ENCODE peak calls at places on chromosomes 2 and 18, in four cellular contexts. One of them, this sample, is unnamed.

GRCh38 chr2:23385351-23385747 is 370 bp downstream of the KLHL29 start:
- DNase-seq in HCT116: no peak
- DNase-seq in HepG2: no peak
- DNase-seq in H1: no peak
- DNase-seq in this sample: no peak

GRCh38 chr2:225120175-225120574 is 77.9 kb upstream of the DOCK10 start:
- DNase-seq in HCT116: no peak
- DNase-seq in HepG2: no peak
- DNase-seq in H1: no peak
- DNase-seq in this sample: no peak

GRCh38 chr2:13818002-13818401 is 814.5 kb upstream of the LRATD1 start:
- DNase-seq in HCT116: no peak
- DNase-seq in HepG2: no peak
- DNase-seq in H1: no peak
- DNase-seq in this sample: no peak

GRCh38 chr2:30239308-30240161 is 8.2 kb downstream of the LBH start:
- DNase-seq in HCT116: peak
- DNase-seq in HepG2: peak
- DNase-seq in H1: no peak
- DNase-seq in this sample: peak

GRCh38 chr2:61590214-61590613 is 52.1 kb upstream of the XPO1 start:
- DNase-seq in HCT116: no peak
- DNase-seq in HepG2: no peak
- DNase-seq in H1: no peak
- DNase-seq in this sample: no peak

GRCh38 chr2:128593518-128594272 is 275.0 kb upstream of the HS6ST1 start:
- DNase-seq in HCT116: no peak
- DNase-seq in HepG2: no peak
- DNase-seq in H1: no peak
- DNase-seq in this sample: no peak

GRCh38 chr2:231312066-231312465 is 83.4 kb upstream of the B3GNT7 start:
- DNase-seq in HCT116: no peak
- DNase-seq in HepG2: no peak
- DNase-seq in H1: no peak
- DNase-seq in this sample: no peak

GRCh38 chr2:24245986-24246779 is 71.3 kb downstream of the FAM228A start:
- DNase-seq in HCT116: no peak
- DNase-seq in HepG2: no peak
- DNase-seq in H1: no peak
- DNase-seq in this sample: no peak

GRCh38 chr2:72696559-72696958 is 129.3 kb downstream of the EXOC6B start:
- DNase-seq in HCT116: no peak
- DNase-seq in HepG2: no peak
- DNase-seq in H1: no peak
- DNase-seq in this sample: no peak

GRCh38 chr2:40329739-40330047 is 122.2 kb downstream of the SLC8A1 start:
- DNase-seq in HCT116: no peak
- DNase-seq in HepG2: no peak
- DNase-seq in H1: no peak
- DNase-seq in this sample: no peak

GRCh38 chr2:230932556-230933511 is 7.8 kb upstream of the GPR55 start:
- DNase-seq in HCT116: no peak
- DNase-seq in HepG2: no peak
- DNase-seq in H1: no peak
- DNase-seq in this sample: no peak

GRCh38 chr18:74951165-74951760 is 257.7 kb downstream of the PTGR3 start:
- DNase-seq in HCT116: no peak
- DNase-seq in HepG2: peak
- DNase-seq in H1: no peak
- DNase-seq in this sample: no peak

GRCh38 chr2:99864561-99865216 is 277.7 kb downstream of the AFF3 start:
- DNase-seq in HCT116: no peak
- DNase-seq in HepG2: no peak
- DNase-seq in H1: no peak
- DNase-seq in this sample: no peak

GRCh38 chr2:54708584-54709340 is 14.7 kb upstream of the EML6 start:
- DNase-seq in HCT116: no peak
- DNase-seq in HepG2: no peak
- DNase-seq in H1: no peak
- DNase-seq in this sample: no peak

GRCh38 chr2:200787351-200788128 is 24.2 kb upstream of the BZW1 start:
- DNase-seq in HCT116: no peak
- DNase-seq in HepG2: no peak
- DNase-seq in H1: no peak
- DNase-seq in this sample: no peak

GRCh38 chr2:171319164-171319810 is 114.5 kb downstream of the METTL8 start:
- DNase-seq in HCT116: no peak
- DNase-seq in HepG2: no peak
- DNase-seq in H1: no peak
- DNase-seq in this sample: no peak

GRCh38 chr18:29838556-29838955 is 1204.0 kb downstream of the DSC3 start:
- DNase-seq in HCT116: no peak
- DNase-seq in HepG2: no peak
- DNase-seq in H1: no peak
- DNase-seq in this sample: no peak

GRCh38 chr2:24049485-24050021 is at the start of gene FKBP1B:
- DNase-seq in HCT116: peak
- DNase-seq in HepG2: peak
- DNase-seq in H1: peak
- DNase-seq in this sample: no peak

GRCh38 chr2:31413025-31413424 is 1.5 kb downstream of the XDH start:
- DNase-seq in HCT116: no peak
- DNase-seq in HepG2: no peak
- DNase-seq in H1: no peak
- DNase-seq in this sample: no peak

GRCh38 chr2:239400000-239400831 is 604 bp downstream of the HDAC4 start:
- DNase-seq in HCT116: no peak
- DNase-seq in HepG2: peak
- DNase-seq in H1: no peak
- DNase-seq in this sample: no peak

GRCh38 chr2:39805936-39806608 is 27.0 kb upstream of the THUMPD2 start:
- DNase-seq in HCT116: no peak
- DNase-seq in HepG2: no peak
- DNase-seq in H1: no peak
- DNase-seq in this sample: no peak

GRCh38 chr18:58353581-58353980 is 275.3 kb downstream of the ALPK2 start:
- DNase-seq in HCT116: no peak
- DNase-seq in HepG2: no peak
- DNase-seq in H1: no peak
- DNase-seq in this sample: no peak

GRCh38 chr2:166464187-166464586 is 29.9 kb downstream of the SCN7A start:
- DNase-seq in HCT116: no peak
- DNase-seq in HepG2: no peak
- DNase-seq in H1: no peak
- DNase-seq in this sample: no peak

GRCh38 chr2:233470839-233471238 is 95.7 kb downstream of the USP40 start:
- DNase-seq in HCT116: no peak
- DNase-seq in HepG2: no peak
- DNase-seq in H1: no peak
- DNase-seq in this sample: no peak

GRCh38 chr2:99153921-99154604 is 679 bp downstream of the TSGA10 start:
- DNase-seq in HCT116: no peak
- DNase-seq in HepG2: no peak
- DNase-seq in H1: no peak
- DNase-seq in this sample: no peak

GRCh38 chr2:195318440-195319111 is 338.4 kb upstream of the SLC39A10 start:
- DNase-seq in HCT116: peak
- DNase-seq in HepG2: peak
- DNase-seq in H1: no peak
- DNase-seq in this sample: peak

DNA sequence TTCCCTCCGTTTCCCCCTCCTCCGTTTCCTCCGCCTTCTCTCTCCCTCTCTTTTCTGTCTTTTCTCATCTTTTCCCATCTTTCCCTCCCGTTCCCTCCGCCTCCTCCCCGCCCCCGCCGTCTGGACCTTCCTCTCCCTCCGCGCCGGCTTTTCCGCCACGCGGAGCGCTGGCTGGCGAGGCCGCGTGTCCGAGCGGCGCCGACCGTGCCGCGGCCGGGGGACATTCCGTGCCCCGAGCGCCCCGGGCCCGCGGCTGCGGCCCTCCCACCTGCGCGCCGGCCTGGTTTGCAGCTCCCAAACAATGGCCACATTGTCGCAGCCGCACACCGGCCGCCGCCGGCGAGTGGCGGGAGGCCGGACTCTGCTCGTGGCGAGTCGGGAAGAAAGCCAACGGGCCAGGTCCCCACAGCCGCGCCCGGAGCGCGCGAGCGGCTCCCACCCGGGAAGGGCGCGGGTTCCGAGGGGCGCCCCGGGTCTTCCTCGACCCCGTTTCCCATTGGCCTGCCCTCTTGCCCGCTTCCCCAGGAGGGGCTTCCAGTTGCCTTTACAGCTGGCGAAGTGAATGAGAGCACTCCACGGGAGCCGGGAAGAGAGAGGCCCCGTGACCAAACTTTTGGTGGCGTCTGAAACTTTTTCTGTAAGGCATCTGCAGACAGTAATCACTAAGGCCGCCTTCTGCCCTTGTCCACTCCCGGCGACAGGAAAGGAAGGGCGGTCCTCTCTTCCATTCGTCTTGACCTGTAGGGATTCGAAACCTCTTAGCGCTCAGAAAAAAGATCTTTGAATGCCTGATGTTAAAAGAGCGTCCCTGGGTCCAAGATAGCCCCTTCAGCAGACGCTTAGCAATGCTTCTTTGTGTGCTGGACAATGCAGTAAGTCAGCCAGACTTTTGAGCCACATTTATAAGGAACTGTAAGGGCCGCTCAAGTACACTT is 6.1 kb downstream of the GLI2 start:
- DNase-seq in HCT116: no peak
- DNase-seq in HepG2: no peak
- DNase-seq in H1: no peak
- DNase-seq in this sample: no peak
- TF ChIP-seq JUND in HCT116: no peak
- TF ChIP-seq JUND in HepG2: no peak
- TF ChIP-seq JUND in H1: no peak
- TF ChIP-seq JUND in this sample: no peak

GRCh38 chr2:45925636-45926350 is 274.3 kb downstream of the PRKCE start:
- DNase-seq in HCT116: no peak
- DNase-seq in HepG2: no peak
- DNase-seq in H1: no peak
- DNase-seq in this sample: no peak

GRCh38 chr2:45932278-45932975 is 281.0 kb downstream of the PRKCE start:
- DNase-seq in HCT116: no peak
- DNase-seq in HepG2: no peak
- DNase-seq in H1: no peak
- DNase-seq in this sample: no peak

GRCh38 chr2:45928946-45929345 is 277.5 kb downstream of the PRKCE start:
- DNase-seq in HCT116: no peak
- DNase-seq in HepG2: no peak
- DNase-seq in H1: no peak
- DNase-seq in this sample: no peak

GRCh38 chr2:45930396-45930792 is 278.9 kb downstream of the PRKCE start:
- DNase-seq in HCT116: no peak
- DNase-seq in HepG2: no peak
- DNase-seq in H1: no peak
- DNase-seq in this sample: no peak

GRCh38 chr2:45929674-45930395 is 278.4 kb downstream of the PRKCE start:
- DNase-seq in HCT116: no peak
- DNase-seq in HepG2: no peak
- DNase-seq in H1: no peak
- DNase-seq in this sample: no peak
- TF ChIP-seq JUND in HCT116: no peak
- TF ChIP-seq JUND in HepG2: no peak
- TF ChIP-seq JUND in H1: no peak
- TF ChIP-seq JUND in this sample: no peak

DNA sequence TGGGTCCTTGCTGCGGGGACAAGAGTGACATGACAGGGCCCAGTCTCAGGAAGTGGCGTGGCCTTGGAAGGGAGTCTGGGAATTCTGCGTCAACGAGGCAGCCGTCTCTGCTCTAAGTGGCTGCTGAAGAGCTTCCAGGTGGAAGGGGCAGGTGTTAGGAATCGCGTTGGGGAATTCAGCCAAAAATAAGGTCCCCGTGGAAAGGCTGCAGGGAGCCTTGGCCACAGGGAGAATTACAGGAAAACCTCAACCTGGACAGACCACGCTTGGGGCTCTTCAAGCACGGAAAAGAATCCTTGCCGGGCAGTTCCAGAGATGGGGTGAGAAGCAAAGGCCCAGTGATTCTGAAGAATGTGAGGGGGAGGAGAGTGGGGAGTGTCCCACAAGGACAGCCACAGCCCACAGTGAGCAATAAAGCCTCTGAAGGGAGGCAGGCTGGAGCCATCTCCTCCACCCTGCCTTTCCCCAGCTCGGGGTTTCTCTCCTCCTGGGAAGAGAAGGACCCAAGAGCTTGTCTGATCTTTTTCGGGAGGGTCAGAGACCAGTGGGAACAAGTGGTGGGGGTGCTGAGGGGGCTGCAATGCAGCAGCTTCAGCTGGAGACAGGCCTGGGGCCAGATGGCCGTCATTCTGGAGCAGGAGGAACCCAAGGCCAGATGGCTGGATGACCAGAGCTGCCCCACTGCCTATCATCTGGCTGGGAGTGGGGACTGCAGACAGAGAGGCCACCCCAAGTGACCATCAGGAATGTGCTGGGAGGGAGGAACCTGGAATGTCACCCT is 106.4 kb upstream of the SMAD2 start:
- DNase-seq in HCT116: no peak
- DNase-seq in HepG2: no peak
- DNase-seq in H1: no peak
- DNase-seq in this sample: no peak
- TF ChIP-seq JUND in HCT116: no peak
- TF ChIP-seq JUND in HepG2: no peak
- TF ChIP-seq JUND in H1: no peak
- TF ChIP-seq JUND in this sample: no peak

DNA sequence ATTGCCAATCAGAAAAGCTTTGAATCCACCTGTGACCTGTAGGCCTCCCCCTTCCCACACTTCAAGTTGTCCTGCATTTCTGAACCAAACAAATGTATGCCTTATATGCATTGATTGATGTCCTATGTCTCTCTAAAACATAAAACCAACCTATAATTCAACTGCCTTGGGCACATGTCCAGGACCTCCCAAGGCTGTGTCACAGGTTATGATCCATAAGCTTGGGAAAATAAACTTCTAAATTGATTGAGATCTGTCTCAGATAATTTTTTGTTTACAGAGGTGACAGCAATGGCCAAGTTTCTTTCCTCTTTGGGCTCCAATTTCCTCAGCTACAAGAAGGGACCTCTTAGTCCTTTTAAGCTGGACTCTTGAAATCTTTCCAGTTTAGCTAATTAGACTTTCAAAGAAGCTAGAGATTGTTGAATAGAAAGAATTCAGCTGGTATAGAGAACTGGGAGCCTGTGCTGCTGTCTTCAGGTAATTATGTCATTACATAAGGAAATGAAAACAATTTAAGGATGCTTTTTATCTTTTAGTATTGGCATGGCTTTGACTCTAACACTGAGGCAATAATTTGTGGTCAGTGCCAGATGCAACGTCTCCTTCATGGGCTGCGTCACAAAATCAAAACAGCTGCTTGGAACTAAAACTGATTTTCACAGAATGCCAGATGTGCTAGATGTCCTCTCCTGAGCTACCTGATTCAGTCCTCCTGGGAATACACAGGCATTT is 412.1 kb upstream of the TRIB2 start:
- DNase-seq in HCT116: no peak
- DNase-seq in HepG2: no peak
- DNase-seq in H1: no peak
- DNase-seq in this sample: no peak
- TF ChIP-seq JUND in HCT116: no peak
- TF ChIP-seq JUND in HepG2: no peak
- TF ChIP-seq JUND in H1: no peak
- TF ChIP-seq JUND in this sample: no peak

GRCh38 chr18:70333757-70334156 is 44.9 kb downstream of the SOCS6 start:
- DNase-seq in HCT116: peak
- DNase-seq in HepG2: peak
- DNase-seq in H1: no peak
- DNase-seq in this sample: no peak
- TF ChIP-seq JUND in HCT116: peak
- TF ChIP-seq JUND in HepG2: peak
- TF ChIP-seq JUND in H1: no peak
- TF ChIP-seq JUND in this sample: no peak